ENCODE peak calls at places on chromosomes 6 and 20, in six cellular contexts. One of them, this sample, is unnamed.

GRCh38 chr20:50460608-50461268 is 49.4 kb upstream of the PTPN1 start:
- DNase-seq in heart right ventricle: peak; percentile 86
- DNase-seq in HCT116: peak; percentile 69
- DNase-seq in CD4-positive, alpha-beta memory T cell: peak; percentile 76
- DNase-seq in lung: peak; percentile 93
- DNase-seq in aorta: peak; percentile 97
- DNase-seq in this sample: peak; percentile 74

GRCh38 chr6:41073203-41073967 is 611 bp downstream of the NFYA start:
- DNase-seq in heart right ventricle: peak; percentile 90
- DNase-seq in HCT116: peak; percentile 47
- DNase-seq in CD4-positive, alpha-beta memory T cell: peak; percentile 85
- DNase-seq in lung: peak; percentile 87
- DNase-seq in aorta: peak; percentile 94
- DNase-seq in this sample: peak; percentile 78

GRCh38 chr20:53276143-53276542 is 304.0 kb downstream of the TSHZ2 start:
- DNase-seq in heart right ventricle: peak; percentile 19
- DNase-seq in HCT116: no peak
- DNase-seq in CD4-positive, alpha-beta memory T cell: no peak
- DNase-seq in lung: no peak
- DNase-seq in aorta: no peak
- DNase-seq in this sample: no peak

GRCh38 chr20:51802170-51802745 is at the start of gene SALL4:
- DNase-seq in heart right ventricle: no peak
- DNase-seq in HCT116: no peak
- DNase-seq in CD4-positive, alpha-beta memory T cell: no peak
- DNase-seq in lung: no peak
- DNase-seq in aorta: no peak
- DNase-seq in this sample: no peak

GRCh38 chr6:128803911-128804310 is 79.0 kb upstream of the LAMA2 start:
- DNase-seq in heart right ventricle: peak; percentile 48
- DNase-seq in HCT116: no peak
- DNase-seq in CD4-positive, alpha-beta memory T cell: no peak
- DNase-seq in lung: no peak
- DNase-seq in aorta: no peak
- DNase-seq in this sample: no peak

GRCh38 chr6:13859871-13860555 is 45.7 kb upstream of the MCUR1 start:
- DNase-seq in heart right ventricle: no peak
- DNase-seq in HCT116: no peak
- DNase-seq in CD4-positive, alpha-beta memory T cell: no peak
- DNase-seq in lung: no peak
- DNase-seq in aorta: no peak
- DNase-seq in this sample: no peak

GRCh38 chr6:56399250-56399671 is 151.9 kb upstream of the COL21A1 start:
- DNase-seq in heart right ventricle: no peak
- DNase-seq in HCT116: no peak
- DNase-seq in CD4-positive, alpha-beta memory T cell: no peak
- DNase-seq in lung: no peak
- DNase-seq in aorta: no peak
- DNase-seq in this sample: no peak

GRCh38 chr6:108123516-108123929 is 42.3 kb upstream of the NR2E1 start:
- DNase-seq in heart right ventricle: no peak
- DNase-seq in HCT116: no peak
- DNase-seq in CD4-positive, alpha-beta memory T cell: no peak
- DNase-seq in lung: no peak
- DNase-seq in aorta: no peak
- DNase-seq in this sample: no peak

GRCh38 chr6:16240618-16241320 is 2.4 kb downstream of the GMPR start:
- DNase-seq in heart right ventricle: no peak
- DNase-seq in HCT116: no peak
- DNase-seq in CD4-positive, alpha-beta memory T cell: no peak
- DNase-seq in lung: no peak
- DNase-seq in aorta: no peak
- DNase-seq in this sample: no peak

GRCh38 chr6:140560671-140561070 is 1186.2 kb upstream of the CITED2 start:
- DNase-seq in heart right ventricle: no peak
- DNase-seq in HCT116: no peak
- DNase-seq in CD4-positive, alpha-beta memory T cell: no peak
- DNase-seq in lung: no peak
- DNase-seq in aorta: no peak
- DNase-seq in this sample: no peak

GRCh38 chr6:115740907-115741306 is 319.8 kb downstream of the FRK start:
- DNase-seq in heart right ventricle: no peak
- DNase-seq in HCT116: no peak
- DNase-seq in CD4-positive, alpha-beta memory T cell: no peak
- DNase-seq in lung: no peak
- DNase-seq in aorta: no peak
- DNase-seq in this sample: no peak

GRCh38 chr6:157825243-157825904 is 2.3 kb downstream of the SNX9 start:
- DNase-seq in heart right ventricle: no peak
- DNase-seq in HCT116: no peak
- DNase-seq in CD4-positive, alpha-beta memory T cell: no peak
- DNase-seq in lung: no peak
- DNase-seq in aorta: no peak
- DNase-seq in this sample: no peak

GRCh38 chr20:19520261-19520660 is 237.8 kb upstream of the RIN2 start:
- DNase-seq in heart right ventricle: no peak
- DNase-seq in HCT116: no peak
- DNase-seq in CD4-positive, alpha-beta memory T cell: no peak
- DNase-seq in lung: no peak
- DNase-seq in aorta: no peak
- DNase-seq in this sample: no peak

GRCh38 chr6:56849876-56850275 is 105.0 kb upstream of the BEND6 start:
- DNase-seq in heart right ventricle: no peak
- DNase-seq in HCT116: no peak
- DNase-seq in CD4-positive, alpha-beta memory T cell: no peak
- DNase-seq in lung: no peak
- DNase-seq in aorta: peak; percentile 35
- DNase-seq in this sample: no peak

GRCh38 chr6:155188707-155189496 is 74.9 kb upstream of the CLDN20 start:
- DNase-seq in heart right ventricle: no peak
- DNase-seq in HCT116: no peak
- DNase-seq in CD4-positive, alpha-beta memory T cell: peak; percentile 47
- DNase-seq in lung: no peak
- DNase-seq in aorta: no peak
- DNase-seq in this sample: no peak

GRCh38 chr6:98574991-98575390 is 259.4 kb upstream of the POU3F2 start:
- DNase-seq in heart right ventricle: no peak
- DNase-seq in HCT116: no peak
- DNase-seq in CD4-positive, alpha-beta memory T cell: no peak
- DNase-seq in lung: no peak
- DNase-seq in aorta: no peak
- DNase-seq in this sample: no peak

GRCh38 chr20:53141651-53142050 is 169.5 kb downstream of the TSHZ2 start:
- DNase-seq in heart right ventricle: no peak
- DNase-seq in HCT116: no peak
- DNase-seq in CD4-positive, alpha-beta memory T cell: no peak
- DNase-seq in lung: no peak
- DNase-seq in aorta: no peak
- DNase-seq in this sample: no peak

GRCh38 chr6:25935953-25936352 is 5.5 kb upstream of the SLC17A2 start:
- DNase-seq in heart right ventricle: no peak
- DNase-seq in HCT116: no peak
- DNase-seq in CD4-positive, alpha-beta memory T cell: no peak
- DNase-seq in lung: no peak
- DNase-seq in aorta: no peak
- DNase-seq in this sample: no peak

GRCh38 chr6:16639689-16640480 is 121.4 kb downstream of the ATXN1 start:
- DNase-seq in heart right ventricle: no peak
- DNase-seq in HCT116: no peak
- DNase-seq in CD4-positive, alpha-beta memory T cell: no peak
- DNase-seq in lung: no peak
- DNase-seq in aorta: no peak
- DNase-seq in this sample: no peak

GRCh38 chr20:54668271-54669053 is 193.1 kb downstream of the DOK5 start:
- DNase-seq in heart right ventricle: no peak
- DNase-seq in HCT116: no peak
- DNase-seq in CD4-positive, alpha-beta memory T cell: no peak
- DNase-seq in lung: no peak
- DNase-seq in aorta: no peak
- DNase-seq in this sample: no peak

GRCh38 chr20:2292711-2293110 is 3.1 kb upstream of the TGM3 start:
- DNase-seq in heart right ventricle: no peak
- DNase-seq in HCT116: no peak
- DNase-seq in CD4-positive, alpha-beta memory T cell: no peak
- DNase-seq in lung: peak; percentile 49
- DNase-seq in aorta: no peak
- DNase-seq in this sample: no peak

GRCh38 chr20:37201827-37202162 is 22.4 kb upstream of the MROH8 start:
- DNase-seq in heart right ventricle: no peak
- DNase-seq in HCT116: no peak
- DNase-seq in CD4-positive, alpha-beta memory T cell: no peak
- DNase-seq in lung: no peak
- DNase-seq in aorta: no peak
- DNase-seq in this sample: no peak

GRCh38 chr6:28910901-28911680 is 12.7 kb downstream of the TRIM27 start:
- DNase-seq in heart right ventricle: no peak
- DNase-seq in HCT116: no peak
- DNase-seq in CD4-positive, alpha-beta memory T cell: no peak
- DNase-seq in lung: no peak
- DNase-seq in aorta: no peak
- DNase-seq in this sample: no peak

GRCh38 chr6:106514281-106514885 is 114.9 kb downstream of the RTN4IP1 start:
- DNase-seq in heart right ventricle: no peak
- DNase-seq in HCT116: no peak
- DNase-seq in CD4-positive, alpha-beta memory T cell: no peak
- DNase-seq in lung: no peak
- DNase-seq in aorta: no peak
- DNase-seq in this sample: no peak

GRCh38 chr6:87274660-87275273 is 47.6 kb upstream of the SMIM8 start:
- DNase-seq in heart right ventricle: no peak
- DNase-seq in HCT116: no peak
- DNase-seq in CD4-positive, alpha-beta memory T cell: no peak
- DNase-seq in lung: no peak
- DNase-seq in aorta: no peak
- DNase-seq in this sample: no peak

GRCh38 chr6:109739671-109740070 is 48.6 kb downstream of the FIG4 start:
- DNase-seq in heart right ventricle: no peak
- DNase-seq in HCT116: no peak
- DNase-seq in CD4-positive, alpha-beta memory T cell: no peak
- DNase-seq in lung: no peak
- DNase-seq in aorta: no peak
- DNase-seq in this sample: no peak

GRCh38 chr6:125157725-125158124 is 4.2 kb downstream of the TPD52L1 start:
- DNase-seq in heart right ventricle: no peak
- DNase-seq in HCT116: no peak
- DNase-seq in CD4-positive, alpha-beta memory T cell: no peak
- DNase-seq in lung: no peak
- DNase-seq in aorta: no peak
- DNase-seq in this sample: no peak
- H3K4me3 ChIP-seq in heart right ventricle: no peak overlapping the region
- H3K4me3 ChIP-seq in HCT116: no peak overlapping the region
- H3K4me3 ChIP-seq in CD4-positive, alpha-beta memory T cell: no peak overlapping the region
- H3K4me3 ChIP-seq in lung: no peak overlapping the region
- H3K4me3 ChIP-seq in aorta: no peak overlapping the region
- H3K4me3 ChIP-seq in this sample: no peak overlapping the region

GRCh38 chr6:20816126-20816525 is 281.9 kb downstream of the CDKAL1 start:
- DNase-seq in heart right ventricle: no peak
- DNase-seq in HCT116: no peak
- DNase-seq in CD4-positive, alpha-beta memory T cell: no peak
- DNase-seq in lung: no peak
- DNase-seq in aorta: no peak
- DNase-seq in this sample: no peak

GRCh38 chr6:20819774-20820400 is 285.6 kb downstream of the CDKAL1 start:
- DNase-seq in heart right ventricle: no peak
- DNase-seq in HCT116: no peak
- DNase-seq in CD4-positive, alpha-beta memory T cell: no peak
- DNase-seq in lung: no peak
- DNase-seq in aorta: no peak
- DNase-seq in this sample: no peak

GRCh38 chr6:20814494-20814893 is 280.2 kb downstream of the CDKAL1 start:
- DNase-seq in heart right ventricle: no peak
- DNase-seq in HCT116: no peak
- DNase-seq in CD4-positive, alpha-beta memory T cell: no peak
- DNase-seq in lung: no peak
- DNase-seq in aorta: no peak
- DNase-seq in this sample: no peak

GRCh38 chr6:20812776-20813175 is 278.5 kb downstream of the CDKAL1 start:
- DNase-seq in heart right ventricle: no peak
- DNase-seq in HCT116: no peak
- DNase-seq in CD4-positive, alpha-beta memory T cell: no peak
- DNase-seq in lung: no peak
- DNase-seq in aorta: no peak
- DNase-seq in this sample: no peak

GRCh38 chr6:20817806-20818320 is 283.6 kb downstream of the CDKAL1 start:
- DNase-seq in heart right ventricle: no peak
- DNase-seq in HCT116: no peak
- DNase-seq in CD4-positive, alpha-beta memory T cell: no peak
- DNase-seq in lung: no peak
- DNase-seq in aorta: no peak
- DNase-seq in this sample: no peak
- H3K27ac ChIP-seq in heart right ventricle: no peak overlapping the region
- H3K27ac ChIP-seq in HCT116: no peak overlapping the region
- H3K27ac ChIP-seq in CD4-positive, alpha-beta memory T cell: no peak overlapping the region
- H3K27ac ChIP-seq in lung: no peak overlapping the region
- H3K27ac ChIP-seq in aorta: no peak overlapping the region
- H3K27ac ChIP-seq in this sample: no peak overlapping the region

DNA sequence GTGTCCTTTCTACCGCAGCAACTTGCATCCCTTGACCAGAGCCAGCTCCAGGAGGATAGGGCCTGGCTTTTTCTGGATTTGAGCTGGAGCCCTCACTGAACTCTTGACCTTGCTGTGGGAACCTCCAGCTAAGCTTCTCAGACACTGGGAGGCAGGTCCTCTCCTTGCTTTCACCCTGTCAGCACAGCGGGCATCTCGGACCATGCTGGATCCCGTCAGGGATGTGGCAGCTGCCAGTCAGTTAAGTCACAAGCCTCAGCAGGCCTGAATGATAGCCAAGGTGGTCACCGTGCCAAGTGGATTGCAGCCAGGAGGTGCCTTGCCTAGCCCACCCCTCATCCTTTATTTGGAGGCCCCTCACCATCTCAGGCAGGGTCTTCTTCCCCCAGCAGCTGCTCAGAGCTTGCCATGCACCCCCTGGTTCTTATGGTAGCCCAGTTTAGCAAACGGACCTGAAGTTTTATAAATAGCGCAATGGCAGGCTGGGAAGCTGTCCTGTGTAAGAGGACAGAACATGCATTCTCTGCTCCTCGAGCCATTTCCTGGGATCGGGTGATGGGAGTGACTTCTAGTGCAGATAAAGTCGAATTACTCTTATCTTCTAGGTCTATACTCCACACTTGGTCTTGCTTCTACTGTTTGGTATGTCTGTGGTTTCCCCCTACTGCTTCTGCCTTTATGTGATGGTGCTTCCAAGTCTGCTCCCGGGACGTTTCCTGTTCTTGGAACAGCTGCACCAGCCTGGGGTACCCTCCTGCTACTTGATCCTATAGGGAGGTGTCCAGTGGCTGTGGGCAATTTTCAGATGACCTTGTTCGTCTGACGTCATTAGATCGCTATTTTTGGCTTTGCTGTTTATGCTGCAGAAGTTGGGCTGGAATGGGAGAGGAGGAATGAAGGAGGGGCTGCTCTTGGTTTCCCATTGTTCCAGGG is 7.1 kb upstream of the MYLK2 start:
- DNase-seq in heart right ventricle: no peak
- DNase-seq in HCT116: no peak
- DNase-seq in CD4-positive, alpha-beta memory T cell: no peak
- DNase-seq in lung: no peak
- DNase-seq in aorta: no peak
- DNase-seq in this sample: no peak
- H3K4me1 ChIP-seq in heart right ventricle: peaks cover 38% of the 10 kb centered on the region
- H3K4me1 ChIP-seq in HCT116: peaks cover 11% of the 10 kb centered on the region
- H3K4me1 ChIP-seq in CD4-positive, alpha-beta memory T cell: no peaks in the 10 kb centered on the region
- H3K4me1 ChIP-seq in lung: peaks cover 8% of the 10 kb centered on the region
- H3K4me1 ChIP-seq in aorta: peaks cover 9% of the 10 kb centered on the region
- H3K4me1 ChIP-seq in this sample: no peaks in the 10 kb centered on the region

GRCh38 chr6:149046822-149047246 is 270.7 kb upstream of the TAB2 start:
- DNase-seq in heart right ventricle: no peak
- DNase-seq in HCT116: no peak
- DNase-seq in CD4-positive, alpha-beta memory T cell: no peak
- DNase-seq in lung: no peak
- DNase-seq in aorta: no peak
- DNase-seq in this sample: no peak
- H3K4me3 ChIP-seq in heart right ventricle: no peak overlapping the region
- H3K4me3 ChIP-seq in HCT116: no peak overlapping the region
- H3K4me3 ChIP-seq in CD4-positive, alpha-beta memory T cell: no peak overlapping the region
- H3K4me3 ChIP-seq in lung: no peak overlapping the region
- H3K4me3 ChIP-seq in aorta: no peak overlapping the region
- H3K4me3 ChIP-seq in this sample: no peak overlapping the region

This sample was measured in naive thymus-derived CD4-positive, alpha-beta T cell.